ENCODE peak calls at places on chromosomes 7 and 10, in five cellular contexts. M is HCT116, Y is HepG2, K is H1, O is SK-N-SH. V is an unnamed sample. For H3K4me1, the result is how much of the 10 kb centered on the place peaks cover.

GRCh38 chr7:13262929-13263530 is 575.6 kb downstream of the ARL4A start:
- DNase-seq in M (peak), Y (peak), K (no peak), O (peak), V (peak)

GRCh38 chr7:133570321-133570720 is 317.4 kb downstream of the EXOC4 start:
- DNase-seq in M (no peak), Y (no peak), K (no peak), O (no peak), V (no peak)

GRCh38 chr7:28575241-28575643 is 162.9 kb downstream of the CREB5 start:
- DNase-seq in M (no peak), Y (no peak), K (no peak), O (no peak), V (peak)

GRCh38 chr7:69683002-69683401 is 84.7 kb downstream of the AUTS2 start:
- DNase-seq in M (no peak), Y (no peak), K (no peak), O (no peak), V (peak)

GRCh38 chr7:137937202-137937560 is 64.7 kb downstream of the CREB3L2 start:
- DNase-seq in M (no peak), Y (no peak), K (no peak), O (no peak), V (no peak)

GRCh38 chr10:117980216-117980615 is 66.5 kb downstream of the RAB11FIP2 start:
- DNase-seq in M (no peak), Y (no peak), K (no peak), O (no peak), V (no peak)

GRCh38 chr7:74479066-74479781 is 25.5 kb downstream of the GTF2IRD1 start:
- DNase-seq in M (no peak), Y (no peak), K (no peak), O (peak), V (no peak)

GRCh38 chr7:2720024-2720423 is 32.0 kb downstream of the AMZ1 start:
- DNase-seq in M (no peak), Y (no peak), K (no peak), O (no peak), V (no peak)

DNA sequence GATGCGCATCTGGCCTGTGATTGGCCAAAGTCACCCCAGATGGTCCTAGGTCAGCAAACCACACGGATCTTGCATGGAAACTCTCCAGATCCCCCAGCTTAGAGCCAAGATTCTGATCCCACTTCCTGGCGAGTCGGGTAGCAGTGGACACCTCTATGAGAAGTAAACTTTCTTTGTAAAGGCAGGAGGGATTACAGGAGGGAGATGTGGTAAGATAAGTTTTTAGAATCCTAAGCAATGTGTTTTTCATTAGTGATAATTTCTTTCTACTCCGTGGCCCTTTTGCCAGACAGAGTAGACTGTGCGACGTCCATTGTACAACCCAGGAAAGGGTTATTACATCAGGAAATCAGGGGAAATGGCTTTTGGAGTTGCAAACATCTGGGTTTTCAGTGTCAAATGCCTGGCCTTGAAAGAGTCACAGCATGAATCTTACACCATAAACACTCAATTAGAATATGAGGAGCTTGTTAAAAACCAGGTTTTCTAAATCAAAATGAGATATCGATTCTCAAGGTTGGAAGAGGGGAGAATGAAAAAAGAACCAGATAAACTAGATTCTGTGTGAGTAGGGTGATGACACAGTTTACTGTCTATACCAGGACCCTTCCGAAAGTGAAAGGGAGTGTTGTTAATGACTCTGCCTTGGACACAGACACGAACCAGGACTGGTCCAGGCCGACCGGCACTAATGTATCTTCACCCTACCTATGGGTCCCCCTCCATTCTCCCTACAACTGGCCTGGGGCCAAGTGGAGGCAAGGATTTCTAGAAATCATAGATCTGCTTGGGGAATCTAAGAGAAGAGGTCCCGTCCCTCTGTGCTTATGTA is 61.8 kb upstream of the WAC start:
- DNase-seq in M (no peak), Y (no peak), K (no peak), O (peak), V (no peak)
- TF ChIP-seq YY1 in M (no peak), Y (no peak), K (no peak), O (no peak), V (no peak)

GRCh38 chr7:50656141-50656895 is 91.1 kb upstream of the DDC start:
- DNase-seq in M (no peak), Y (no peak), K (no peak), O (no peak), V (no peak)
- H3K4me1 ChIP-seq in M (under half), Y (under half), K (under half), O (under half), V (under half)

GRCh38 chr10:79241990-79242619 is 105.2 kb upstream of the PPIF start:
- DNase-seq in M (no peak), Y (no peak), K (no peak), O (peak), V (no peak)

GRCh38 chr10:79244068-79244442 is 103.2 kb upstream of the PPIF start:
- DNase-seq in M (no peak), Y (no peak), K (no peak), O (no peak), V (no peak)

GRCh38 chr10:79242620-79243152 is 104.6 kb upstream of the PPIF start:
- DNase-seq in M (no peak), Y (no peak), K (no peak), O (peak), V (no peak)

GRCh38 chr10:79244841-79245504 is 102.3 kb upstream of the PPIF start:
- DNase-seq in M (no peak), Y (no peak), K (no peak), O (no peak), V (no peak)

GRCh38 chr10:79243211-79244067 is 103.8 kb upstream of the PPIF start:
- DNase-seq in M (no peak), Y (no peak), K (no peak), O (peak), V (no peak)
- H3K9ac ChIP-seq in M (no peak), Y (no peak), K (peak), O (peak), V (peak)

GRCh38 chr10:7795605-7796004 is 7.6 kb downstream of the ATP5F1C start:
- DNase-seq in M (no peak), Y (peak), K (no peak), O (peak), V (no peak)

GRCh38 chr10:7794627-7795026 is 6.7 kb downstream of the ATP5F1C start:
- DNase-seq in M (no peak), Y (no peak), K (no peak), O (no peak), V (no peak)

GRCh38 chr10:7792541-7792940 is 4.6 kb downstream of the ATP5F1C start:
- DNase-seq in M (no peak), Y (peak), K (no peak), O (no peak), V (no peak)

DNA sequence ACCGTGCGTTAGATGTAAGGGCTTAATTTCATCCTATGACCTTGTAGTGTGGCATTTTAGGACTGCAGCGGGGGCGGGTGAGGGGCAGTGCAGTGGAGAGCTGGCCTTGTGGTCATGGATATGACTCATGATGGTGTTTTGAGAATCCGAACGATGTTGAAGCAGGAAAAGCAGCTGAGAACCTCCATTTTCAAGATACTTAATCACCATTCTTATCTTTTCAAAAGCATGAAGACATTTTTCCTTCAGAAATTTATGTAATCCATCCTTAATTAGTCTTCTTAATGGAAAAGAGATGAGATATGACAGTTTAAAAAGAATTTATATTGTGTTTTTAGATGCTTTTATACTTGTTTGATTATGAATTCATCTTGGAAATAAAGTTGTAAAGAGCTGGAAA is 9.6 kb downstream of the ATP5F1C start:
- DNase-seq in M (peak), Y (no peak), K (no peak), O (peak), V (no peak)
- TF ChIP-seq YY1 in M (no peak), Y (no peak), K (no peak), O (peak), V (no peak)

GRCh38 chr7:43703573-43703972 is 25.8 kb downstream of the COA1 start:
- DNase-seq in M (no peak), Y (no peak), K (no peak), O (no peak), V (no peak)

GRCh38 chr7:43700646-43701501 is 28.4 kb downstream of the COA1 start:
- DNase-seq in M (no peak), Y (no peak), K (no peak), O (no peak), V (peak)

GRCh38 chr7:43702974-43703373 is 26.3 kb downstream of the COA1 start:
- DNase-seq in M (no peak), Y (no peak), K (no peak), O (no peak), V (no peak)

GRCh38 chr7:43701502-43701859 is 27.8 kb downstream of the COA1 start:
- DNase-seq in M (no peak), Y (no peak), K (no peak), O (no peak), V (no peak)

GRCh38 chr7:43701929-43702328 is 27.4 kb downstream of the COA1 start:
- DNase-seq in M (no peak), Y (no peak), K (no peak), O (no peak), V (no peak)
- H3K4me1 ChIP-seq in M (under half), Y (under half), K (under half), O (under half), V (under half)

DNA sequence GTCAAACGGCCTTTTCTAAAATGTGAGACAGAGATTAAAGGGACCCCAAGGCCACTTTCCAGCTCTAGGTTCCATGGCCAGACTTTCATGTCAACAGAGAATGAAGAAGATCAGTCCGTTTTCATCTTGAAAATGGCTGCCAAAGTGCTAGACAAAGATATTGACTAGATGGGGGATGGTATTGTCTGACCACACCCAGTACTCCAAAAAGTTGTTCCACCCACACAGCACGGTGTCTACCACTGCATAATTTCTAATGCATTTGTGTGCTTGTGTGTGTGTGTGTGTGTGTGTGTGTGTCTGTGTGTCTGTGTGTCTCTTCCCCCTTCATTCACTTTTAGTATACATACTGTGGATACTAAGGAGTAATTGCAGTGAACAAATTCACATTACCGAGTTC is 1.3 kb downstream of the COL1A2 start:
- DNase-seq in M (no peak), Y (no peak), K (no peak), O (no peak), V (no peak)
- H3K9ac ChIP-seq in M (no peak), Y (no peak), K (peak), O (no peak), V (no peak)

GRCh38 chr10:107141539-107142061 is 22.9 kb downstream of the SORCS1 start:
- DNase-seq in M (no peak), Y (no peak), K (no peak), O (no peak), V (no peak)
- TF ChIP-seq YY1 in M (no peak), Y (no peak), K (no peak), O (no peak), V (no peak)

GRCh38 chr7:80848841-80849240 is 70.0 kb downstream of the SEMA3C start:
- DNase-seq in M (no peak), Y (no peak), K (no peak), O (no peak), V (no peak)
- H3K4me1 ChIP-seq in M (under half), Y (under half), K (under half), O (under half), V (under half)